ENCODE peak calls at places on chromosomes 13 and 19, in ten cellular contexts. X is mesothelial cell of epicardium; G is GM12892; L is NCI-H1092; J is RCC 7860; Z is progenitor cell of endocrine pancreas; C is stimulated activated CD4-positive, alpha-beta T cell treated with anti-CD3 and anti-CD28 coated beads, Interleukin-2, amount 100 ng/mL, for 48 hours; H is T1000; I is tibial artery; B is immature natural killer cell. F is an unnamed sample.

GRCh38 chr13:41054212-41054877 is 7.0 kb upstream of the WBP4 start:
- DNase-seq in X (no peak), G (no peak), L (no peak), J (peak; percentile 27), Z (no peak), C (peak; percentile 33), H (no peak), I (no peak), B (peak; percentile 43), F (peak; percentile 49)

GRCh38 chr13:77928909-77929308 is 10.3 kb upstream of the EDNRB start:
- DNase-seq in X (no peak), G (no peak), L (no peak), J (no peak), Z (no peak), C (no peak), H (no peak), I (no peak), B (no peak), F (no peak)

GRCh38 chr13:44768233-44768632 is 192.1 kb upstream of the TSC22D1 start:
- DNase-seq in X (no peak), G (no peak), L (no peak), J (no peak), Z (no peak), C (peak; percentile 14), H (no peak), I (no peak), B (peak; percentile 51), F (no peak)

GRCh38 chr19:31340059-31341025 is 8.9 kb downstream of the TSHZ3 start:
- DNase-seq in X (no peak), G (no peak), L (no peak), J (no peak), Z (no peak), C (no peak), H (no peak), I (no peak), B (peak; percentile 77), F (no peak)

GRCh38 chr19:16233836-16234551 is 36.3 kb downstream of the AP1M1 start:
- DNase-seq in X (no peak), G (no peak), L (no peak), J (no peak), Z (no peak), C (no peak), H (no peak), I (no peak), B (no peak), F (no peak)

GRCh38 chr13:65461590-65461989 is 1768.5 kb downstream of the PCDH9 start:
- DNase-seq in X (no peak), G (no peak), L (no peak), J (peak; percentile 23), Z (no peak), C (no peak), H (no peak), I (no peak), B (no peak), F (no peak)

GRCh38 chr19:49857834-49858590 is 7.1 kb downstream of the PTOV1 start:
- DNase-seq in X (no peak), G (no peak), L (no peak), J (no peak), Z (no peak), C (no peak), H (no peak), I (no peak), B (no peak), F (no peak)

GRCh38 chr19:45632468-45633196 is 6.6 kb downstream of the EML2 start:
- DNase-seq in X (peak; percentile 57), G (no peak), L (no peak), J (peak; percentile 9), Z (peak; percentile 62), C (peak; percentile 49), H (peak; percentile 89), I (peak; percentile 61), B (no peak), F (no peak)

GRCh38 chr13:38582133-38582532 is 104.7 kb upstream of the FREM2 start:
- DNase-seq in X (no peak), G (no peak), L (peak; percentile 67), J (peak; percentile 40), Z (no peak), C (no peak), H (no peak), I (no peak), B (no peak), F (peak; percentile 11)

GRCh38 chr13:44747179-44747578 is 171.0 kb upstream of the TSC22D1 start:
- DNase-seq in X (no peak), G (no peak), L (no peak), J (no peak), Z (no peak), C (no peak), H (no peak), I (no peak), B (no peak), F (no peak)

F was measured in GF-D8.